ENCODE peak calls at places on chromosomes 4 and X, in four cellular contexts. T, C, D and U are unnamed samples. For H3K27me3, the result is how much of the 10 kb centered on the place peaks cover.

GRCh38 chr4:34720563-34720962 is 1523.8 kb downstream of the ARAP2 start:
- DNase-seq in T (no peak), C (no peak), D (no peak), U (peak)

GRCh38 chrX:122187065-122187464 is 997.0 kb upstream of the GRIA3 start:
- DNase-seq in T (no peak), C (no peak), D (no peak), U (no peak)

GRCh38 chr4:86855572-86855971 is 6.4 kb upstream of the SLC10A6 start:
- DNase-seq in T (no peak), C (no peak), D (no peak), U (peak)

GRCh38 chr4:72567821-72568620 is 1.0 kb downstream of the ADAMTS3 start:
- DNase-seq in T (peak), C (peak), D (peak), U (peak)

GRCh38 chr4:158159718-158160094 is 13.1 kb downstream of the GASK1B start:
- DNase-seq in T (no peak), C (no peak), D (no peak), U (no peak)

GRCh38 chr4:39616651-39617050 is 22.0 kb downstream of the SMIM14 start:
- DNase-seq in T (no peak), C (no peak), D (no peak), U (no peak)

GRCh38 chr4:17168571-17168970 is 270.1 kb upstream of the LDB2 start:
- DNase-seq in T (no peak), C (no peak), D (peak), U (peak)

GRCh38 chrX:133892337-133892736 is 93.1 kb downstream of the GPC3 start:
- DNase-seq in T (no peak), C (no peak), D (no peak), U (no peak)

GRCh38 chr4:67725132-67725531 is 24.2 kb upstream of the UBA6 start:
- DNase-seq in T (no peak), C (no peak), D (no peak), U (no peak)

GRCh38 chr4:40897557-40898203 is 147.9 kb downstream of the NSUN7 start:
- DNase-seq in T (peak), C (peak), D (peak), U (no peak)

GRCh38 chrX:8873102-8873501 is 71.9 kb upstream of the FAM9A start:
- DNase-seq in T (no peak), C (no peak), D (no peak), U (no peak)

GRCh38 chrX:129144172-129145038 is 378.9 kb downstream of the SMARCA1 start:
- DNase-seq in T (no peak), C (no peak), D (no peak), U (peak)

GRCh38 chr4:7575426-7575825 is 140.7 kb upstream of the PSAPL1 start:
- DNase-seq in T (no peak), C (no peak), D (no peak), U (no peak)

GRCh38 chr4:8768357-8768999 is 103.2 kb downstream of the HMX1 start:
- DNase-seq in T (no peak), C (no peak), D (peak), U (no peak)

GRCh38 chrX:23854945-23855344 is 52.8 kb downstream of the APOO start:
- DNase-seq in T (no peak), C (no peak), D (no peak), U (no peak)

GRCh38 chrX:125131146-125131545 is 188.5 kb upstream of the TEX13C start:
- DNase-seq in T (no peak), C (no peak), D (no peak), U (no peak)

GRCh38 chrX:98067611-98068010 is 1183.9 kb downstream of the RPA4 start:
- DNase-seq in T (no peak), C (no peak), D (no peak), U (no peak)

GRCh38 chr4:26583865-26584652 is at the start of gene TBC1D19:
- DNase-seq in T (peak), C (peak), D (peak), U (no peak)
- TF ChIP-seq CTCF in T (no peak), C (no peak), D (no peak), U (no peak)

GRCh38 chr4:74838746-74839370 is 44.5 kb upstream of the BTC start:
- DNase-seq in T (no peak), C (no peak), D (no peak), U (peak)
- H3K27me3 ChIP-seq in T (under half), C (under half), D (under half), U (under half)

GRCh38 chr4:18369561-18369960 is 348.0 kb upstream of the LCORL start:
- DNase-seq in T (no peak), C (no peak), D (no peak), U (no peak)

GRCh38 chr4:18366136-18366535 is 344.6 kb upstream of the LCORL start:
- DNase-seq in T (no peak), C (no peak), D (no peak), U (no peak)

DNA sequence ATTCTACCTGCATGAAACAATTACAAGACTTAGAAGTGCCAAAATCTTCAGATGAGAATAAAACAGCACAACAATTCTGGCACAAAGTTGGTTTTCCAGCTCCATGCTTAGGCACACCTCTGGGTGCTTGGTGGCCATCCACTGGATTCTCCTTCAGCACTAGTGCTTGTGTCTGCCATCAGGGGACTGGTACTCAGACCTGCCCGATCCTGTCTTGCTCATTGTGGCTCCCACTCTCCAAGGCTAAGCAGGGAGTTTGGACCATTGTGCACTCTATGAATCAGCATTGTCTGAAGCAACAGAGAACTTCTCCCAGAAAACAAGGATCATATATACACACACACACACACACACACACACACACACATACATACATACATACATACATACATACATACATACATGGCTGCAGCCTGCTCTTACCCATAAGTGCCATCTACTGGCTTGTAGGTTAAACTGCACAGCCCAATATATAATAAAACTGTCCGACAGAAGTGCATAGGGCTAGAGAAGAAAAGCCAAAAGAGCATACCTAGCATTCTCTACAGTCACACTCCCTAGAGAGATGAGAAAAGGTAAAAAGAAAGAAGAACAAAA is 345.3 kb upstream of the LCORL start:
- DNase-seq in T (no peak), C (no peak), D (peak), U (no peak)
- TF ChIP-seq CTCF in T (no peak), C (peak), D (peak), U (peak)

GRCh38 chrX:40088299-40088625 is 9.5 kb downstream of the BCOR start:
- DNase-seq in T (no peak), C (no peak), D (peak), U (no peak)

GRCh38 chrX:40088803-40089540 is 8.8 kb downstream of the BCOR start:
- DNase-seq in T (no peak), C (no peak), D (peak), U (no peak)

GRCh38 chrX:40085714-40086113 is 12.0 kb downstream of the BCOR start:
- DNase-seq in T (no peak), C (no peak), D (peak), U (no peak)

GRCh38 chrX:40086569-40087335 is 11.0 kb downstream of the BCOR start:
- DNase-seq in T (no peak), C (no peak), D (peak), U (no peak)

GRCh38 chrX:40087574-40088298 is 10.0 kb downstream of the BCOR start:
- DNase-seq in T (no peak), C (no peak), D (peak), U (no peak)
- H3K27me3 ChIP-seq in T (under half), C (under half), D (under half), U (under half)

DNA sequence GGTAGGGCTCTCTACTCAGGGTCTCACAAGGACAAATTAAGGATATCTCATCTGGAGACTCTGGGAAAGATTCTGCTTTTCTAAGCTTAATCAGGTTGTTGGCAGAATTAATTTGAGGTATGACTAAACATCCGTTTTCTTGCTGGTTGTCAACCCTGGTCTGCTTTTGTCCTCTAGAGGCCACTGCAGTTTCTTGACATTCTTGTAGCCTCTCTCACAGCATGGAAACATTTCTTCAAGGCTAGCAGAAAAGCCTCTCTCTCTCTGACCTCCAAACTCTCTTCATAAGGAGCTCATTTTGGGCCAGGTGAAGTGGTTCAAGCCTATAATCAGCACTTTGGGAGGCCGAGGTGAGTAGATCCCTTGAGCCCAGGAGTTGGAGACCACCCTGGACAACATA is 749.5 kb upstream of the PCDH7 start:
- DNase-seq in T (no peak), C (no peak), D (peak), U (no peak)
- TF ChIP-seq CTCF in T (no peak), C (no peak), D (peak), U (peak)

GRCh38 chrX:15233416-15234015 is 36.4 kb downstream of the ASB9 start:
- DNase-seq in T (no peak), C (no peak), D (no peak), U (no peak)

GRCh38 chrX:15240414-15240813 is 29.5 kb downstream of the ASB9 start:
- DNase-seq in T (no peak), C (no peak), D (no peak), U (no peak)

GRCh38 chrX:15236146-15236545 is 33.7 kb downstream of the ASB9 start:
- DNase-seq in T (no peak), C (no peak), D (no peak), U (no peak)

GRCh38 chrX:15235001-15235400 is 34.9 kb downstream of the ASB9 start:
- DNase-seq in T (no peak), C (no peak), D (no peak), U (no peak)
- H3K27me3 ChIP-seq in T (under half), C (under half), D (under half), U (under half)

DNA sequence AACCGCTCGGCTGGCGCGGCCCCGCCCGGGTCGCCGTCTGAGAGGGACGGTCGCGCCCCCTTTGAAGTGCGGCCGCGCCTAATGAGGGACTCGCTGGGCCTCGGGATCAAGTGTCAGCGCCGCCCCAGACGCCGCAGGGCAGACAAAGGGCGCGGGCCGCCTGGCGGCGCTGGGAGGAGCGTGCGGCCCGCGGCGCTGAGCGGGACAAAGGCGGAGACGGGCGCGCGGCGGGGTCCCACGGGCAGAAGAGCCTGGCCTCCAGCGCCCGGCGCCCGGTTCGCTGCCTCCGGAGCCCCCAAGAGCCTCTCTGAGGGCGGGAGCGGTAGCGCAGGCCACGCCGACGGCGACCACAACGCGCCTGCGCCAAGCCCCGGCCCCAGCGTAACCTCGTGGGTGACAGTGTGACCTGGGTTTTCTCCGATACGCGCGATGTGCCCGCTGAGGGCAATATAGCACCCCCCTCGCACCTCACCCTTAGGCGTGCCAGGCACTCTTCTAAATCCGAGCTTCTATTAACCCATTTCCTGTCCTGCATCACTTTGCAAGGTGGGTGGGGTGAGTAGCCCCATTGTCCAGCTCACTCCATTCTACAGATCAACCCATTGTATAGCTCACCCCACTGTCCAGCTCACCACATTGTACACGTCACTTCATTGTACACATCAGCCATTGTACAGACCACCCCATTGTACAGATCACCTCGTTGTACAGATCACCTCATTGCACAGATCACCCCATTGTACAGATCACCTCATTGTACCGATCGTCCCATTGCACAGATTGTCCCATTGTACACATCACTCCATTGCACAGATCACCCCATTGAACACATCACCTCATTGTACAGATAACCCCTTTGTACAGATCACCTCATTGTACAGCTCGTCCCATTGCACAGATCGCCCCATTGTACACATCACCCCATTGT is 33.7 kb upstream of the STX18 start:
- DNase-seq in T (peak), C (peak), D (peak), U (no peak)
- TF ChIP-seq CTCF in T (peak), C (peak), D (peak), U (no peak)

GRCh38 chr4:6198768-6199343 is 1.5 kb downstream of the JAKMIP1 start:
- DNase-seq in T (no peak), C (no peak), D (peak), U (no peak)
- H3K27me3 ChIP-seq in T (under half), C (half or more), D (under half), U (under half)

DNA sequence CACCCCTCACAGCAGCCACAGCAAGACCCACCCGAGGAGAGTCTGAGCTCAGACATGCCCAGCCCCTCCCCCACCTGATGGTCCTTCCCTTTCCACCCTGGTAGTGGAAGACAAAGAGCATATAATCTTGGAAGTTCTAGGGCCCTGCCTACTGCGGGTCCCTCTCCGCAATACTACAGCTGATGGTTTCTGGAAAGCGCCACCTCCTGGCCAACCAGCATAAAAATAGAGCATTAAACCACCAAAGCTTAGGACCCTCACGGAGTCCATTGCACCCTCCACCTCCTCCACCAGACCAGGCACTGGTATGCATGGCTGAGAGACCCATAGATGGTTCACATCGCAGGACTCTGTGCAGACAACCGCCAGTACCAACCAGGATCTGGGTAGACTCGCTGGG is 78.2 kb downstream of the SH3BGRL start:
- DNase-seq in T (no peak), C (no peak), D (peak), U (no peak)
- TF ChIP-seq CTCF in T (no peak), C (no peak), D (peak), U (no peak)

DNA sequence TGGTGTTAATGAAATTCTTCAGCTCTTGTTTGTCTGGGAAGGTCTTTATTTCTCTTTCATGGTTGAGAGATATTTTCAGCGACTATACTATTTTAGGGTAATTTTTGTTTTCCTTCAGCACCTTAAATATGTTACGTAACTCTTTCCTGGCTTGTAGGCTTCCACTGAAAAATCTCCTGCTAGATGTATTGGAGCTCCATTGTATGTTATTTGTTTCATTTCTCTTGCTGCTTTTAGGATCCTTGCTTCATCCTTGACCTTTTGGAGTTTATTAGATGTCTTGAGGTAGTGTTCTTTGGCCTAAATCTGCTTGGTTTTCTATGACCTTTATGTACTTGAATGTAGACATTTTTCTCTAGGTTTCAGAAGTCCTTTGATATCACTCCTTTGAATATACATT is 93.6 kb downstream of the MMRN1 start:
- DNase-seq in T (no peak), C (no peak), D (no peak), U (no peak)
- H3K27me3 ChIP-seq in T (under half), C (under half), D (under half), U (under half)